ENCODE peak calls at places on chromosomes 11 and 22, in seven cellular contexts. One of them, this sample, is unnamed.

GRCh38 chr11:64025205-64025604 is 10.5 kb upstream of the FLRT1 start:
- DNase-seq in cardiac fibroblast: no peak
- DNase-seq in C1 segment of cervical spinal cord: no peak
- DNase-seq in GM04504: no peak
- DNase-seq in amygdala: no peak
- DNase-seq in ovary: no peak
- DNase-seq in cardiac muscle cell: no peak
- DNase-seq in this sample: no peak

GRCh38 chr22:43945632-43946390 is 9.4 kb upstream of the SAMM50 start:
- DNase-seq in cardiac fibroblast: peak
- DNase-seq in C1 segment of cervical spinal cord: no peak
- DNase-seq in GM04504: peak
- DNase-seq in amygdala: no peak
- DNase-seq in ovary: no peak
- DNase-seq in cardiac muscle cell: peak
- DNase-seq in this sample: peak

GRCh38 chr11:69640995-69641581 is at the start of gene CCND1:
- DNase-seq in cardiac fibroblast: peak
- DNase-seq in C1 segment of cervical spinal cord: no peak
- DNase-seq in GM04504: peak
- DNase-seq in amygdala: no peak
- DNase-seq in ovary: no peak
- DNase-seq in cardiac muscle cell: peak
- DNase-seq in this sample: no peak

GRCh38 chr11:117194267-117194666 is 4.9 kb upstream of the TAGLN start:
- DNase-seq in cardiac fibroblast: no peak
- DNase-seq in C1 segment of cervical spinal cord: no peak
- DNase-seq in GM04504: no peak
- DNase-seq in amygdala: no peak
- DNase-seq in ovary: peak
- DNase-seq in cardiac muscle cell: no peak
- DNase-seq in this sample: no peak

GRCh38 chr11:18676803-18677202 is 21.8 kb upstream of the TMEM86A start:
- DNase-seq in cardiac fibroblast: no peak
- DNase-seq in C1 segment of cervical spinal cord: no peak
- DNase-seq in GM04504: no peak
- DNase-seq in amygdala: no peak
- DNase-seq in ovary: no peak
- DNase-seq in cardiac muscle cell: no peak
- DNase-seq in this sample: no peak

GRCh38 chr11:111550258-111550657 is 9.7 kb downstream of the LAYN start:
- DNase-seq in cardiac fibroblast: no peak
- DNase-seq in C1 segment of cervical spinal cord: no peak
- DNase-seq in GM04504: no peak
- DNase-seq in amygdala: no peak
- DNase-seq in ovary: no peak
- DNase-seq in cardiac muscle cell: no peak
- DNase-seq in this sample: no peak

GRCh38 chr11:19506803-19507466 is 205.7 kb upstream of the NAV2 start:
- DNase-seq in cardiac fibroblast: no peak
- DNase-seq in C1 segment of cervical spinal cord: no peak
- DNase-seq in GM04504: no peak
- DNase-seq in amygdala: no peak
- DNase-seq in ovary: no peak
- DNase-seq in cardiac muscle cell: no peak
- DNase-seq in this sample: no peak

GRCh38 chr11:92332986-92333385 is 108.4 kb downstream of the FAT3 start:
- DNase-seq in cardiac fibroblast: peak
- DNase-seq in C1 segment of cervical spinal cord: no peak
- DNase-seq in GM04504: no peak
- DNase-seq in amygdala: no peak
- DNase-seq in ovary: no peak
- DNase-seq in cardiac muscle cell: no peak
- DNase-seq in this sample: no peak

GRCh38 chr11:73463359-73463758 is 87.2 kb downstream of the RELT start:
- DNase-seq in cardiac fibroblast: peak
- DNase-seq in C1 segment of cervical spinal cord: no peak
- DNase-seq in GM04504: no peak
- DNase-seq in amygdala: no peak
- DNase-seq in ovary: no peak
- DNase-seq in cardiac muscle cell: peak
- DNase-seq in this sample: no peak

GRCh38 chr22:49150801-49151221 is 676.9 kb downstream of the BRD1 start:
- DNase-seq in cardiac fibroblast: no peak
- DNase-seq in C1 segment of cervical spinal cord: no peak
- DNase-seq in GM04504: no peak
- DNase-seq in amygdala: no peak
- DNase-seq in ovary: no peak
- DNase-seq in cardiac muscle cell: no peak
- DNase-seq in this sample: no peak

GRCh38 chr11:94780432-94780831 is 12.3 kb downstream of the AMOTL1 start:
- DNase-seq in cardiac fibroblast: no peak
- DNase-seq in C1 segment of cervical spinal cord: no peak
- DNase-seq in GM04504: no peak
- DNase-seq in amygdala: no peak
- DNase-seq in ovary: no peak
- DNase-seq in cardiac muscle cell: no peak
- DNase-seq in this sample: no peak

GRCh38 chr11:64094463-64095223 is 58.9 kb downstream of the FLRT1 start:
- DNase-seq in cardiac fibroblast: peak
- DNase-seq in C1 segment of cervical spinal cord: no peak
- DNase-seq in GM04504: peak
- DNase-seq in amygdala: no peak
- DNase-seq in ovary: no peak
- DNase-seq in cardiac muscle cell: peak
- DNase-seq in this sample: no peak